ENCODE peak calls at places on chromosome 21, in nine cellular contexts. One of them, this sample, is unnamed. For H3K36me3, the result is how much of the 10 kb centered on the place peaks cover.

GRCh38 chr21:18832950-18833349 is 429.4 kb upstream of the TMPRSS15 start:
- DNase-seq in right lobe of liver: no peak
- DNase-seq in HCT116: no peak
- DNase-seq in vagina: no peak
- DNase-seq in endothelial cell of umbilical vein: peak
- DNase-seq in uterus: no peak
- DNase-seq in transverse colon: no peak
- DNase-seq in K562: no peak
- DNase-seq in thyroid gland: no peak
- DNase-seq in this sample: no peak

GRCh38 chr21:29367335-29367734 is 68.6 kb downstream of the BACH1 start:
- DNase-seq in right lobe of liver: no peak
- DNase-seq in HCT116: no peak
- DNase-seq in vagina: peak
- DNase-seq in endothelial cell of umbilical vein: no peak
- DNase-seq in uterus: no peak
- DNase-seq in transverse colon: no peak
- DNase-seq in K562: no peak
- DNase-seq in thyroid gland: no peak
- DNase-seq in this sample: no peak

GRCh38 chr21:14685568-14685967 is 139.5 kb upstream of the SAMSN1 start:
- DNase-seq in right lobe of liver: no peak
- DNase-seq in HCT116: no peak
- DNase-seq in vagina: no peak
- DNase-seq in endothelial cell of umbilical vein: no peak
- DNase-seq in uterus: no peak
- DNase-seq in transverse colon: no peak
- DNase-seq in K562: no peak
- DNase-seq in thyroid gland: no peak
- DNase-seq in this sample: no peak

GRCh38 chr21:42865361-42866160 is 13.8 kb downstream of the WDR4 start:
- DNase-seq in right lobe of liver: peak
- DNase-seq in HCT116: no peak
- DNase-seq in vagina: no peak
- DNase-seq in endothelial cell of umbilical vein: no peak
- DNase-seq in uterus: no peak
- DNase-seq in transverse colon: no peak
- DNase-seq in K562: no peak
- DNase-seq in thyroid gland: peak
- DNase-seq in this sample: no peak

GRCh38 chr21:42836767-42837301 is 42.5 kb downstream of the WDR4 start:
- DNase-seq in right lobe of liver: peak
- DNase-seq in HCT116: no peak
- DNase-seq in vagina: no peak
- DNase-seq in endothelial cell of umbilical vein: no peak
- DNase-seq in uterus: no peak
- DNase-seq in transverse colon: no peak
- DNase-seq in K562: no peak
- DNase-seq in thyroid gland: no peak
- DNase-seq in this sample: no peak

GRCh38 chr21:41428311-41428710 is 2.3 kb downstream of the MX1 start:
- DNase-seq in right lobe of liver: no peak
- DNase-seq in HCT116: no peak
- DNase-seq in vagina: no peak
- DNase-seq in endothelial cell of umbilical vein: no peak
- DNase-seq in uterus: no peak
- DNase-seq in transverse colon: no peak
- DNase-seq in K562: no peak
- DNase-seq in thyroid gland: no peak
- DNase-seq in this sample: no peak

GRCh38 chr21:42627527-42628289 is 25.7 kb upstream of the PDE9A start:
- DNase-seq in right lobe of liver: no peak
- DNase-seq in HCT116: no peak
- DNase-seq in vagina: no peak
- DNase-seq in endothelial cell of umbilical vein: no peak
- DNase-seq in uterus: no peak
- DNase-seq in transverse colon: no peak
- DNase-seq in K562: no peak
- DNase-seq in thyroid gland: no peak
- DNase-seq in this sample: peak

GRCh38 chr21:35952651-35953340 is 107.5 kb downstream of the SETD4 start:
- DNase-seq in right lobe of liver: no peak
- DNase-seq in HCT116: no peak
- DNase-seq in vagina: no peak
- DNase-seq in endothelial cell of umbilical vein: no peak
- DNase-seq in uterus: no peak
- DNase-seq in transverse colon: no peak
- DNase-seq in K562: no peak
- DNase-seq in thyroid gland: no peak
- DNase-seq in this sample: no peak

GRCh38 chr21:31557956-31558838 is 101.3 kb upstream of the SOD1 start:
- DNase-seq in right lobe of liver: no peak
- DNase-seq in HCT116: no peak
- DNase-seq in vagina: no peak
- DNase-seq in endothelial cell of umbilical vein: no peak
- DNase-seq in uterus: no peak
- DNase-seq in transverse colon: peak
- DNase-seq in K562: no peak
- DNase-seq in thyroid gland: no peak
- DNase-seq in this sample: no peak

GRCh38 chr21:27633631-27634030 is 666.7 kb upstream of the ADAMTS5 start:
- DNase-seq in right lobe of liver: no peak
- DNase-seq in HCT116: no peak
- DNase-seq in vagina: no peak
- DNase-seq in endothelial cell of umbilical vein: no peak
- DNase-seq in uterus: no peak
- DNase-seq in transverse colon: no peak
- DNase-seq in K562: no peak
- DNase-seq in thyroid gland: no peak
- DNase-seq in this sample: no peak

GRCh38 chr21:27636671-27637070 is 669.8 kb upstream of the ADAMTS5 start:
- DNase-seq in right lobe of liver: no peak
- DNase-seq in HCT116: no peak
- DNase-seq in vagina: no peak
- DNase-seq in endothelial cell of umbilical vein: no peak
- DNase-seq in uterus: no peak
- DNase-seq in transverse colon: no peak
- DNase-seq in K562: no peak
- DNase-seq in thyroid gland: no peak
- DNase-seq in this sample: no peak

DNA sequence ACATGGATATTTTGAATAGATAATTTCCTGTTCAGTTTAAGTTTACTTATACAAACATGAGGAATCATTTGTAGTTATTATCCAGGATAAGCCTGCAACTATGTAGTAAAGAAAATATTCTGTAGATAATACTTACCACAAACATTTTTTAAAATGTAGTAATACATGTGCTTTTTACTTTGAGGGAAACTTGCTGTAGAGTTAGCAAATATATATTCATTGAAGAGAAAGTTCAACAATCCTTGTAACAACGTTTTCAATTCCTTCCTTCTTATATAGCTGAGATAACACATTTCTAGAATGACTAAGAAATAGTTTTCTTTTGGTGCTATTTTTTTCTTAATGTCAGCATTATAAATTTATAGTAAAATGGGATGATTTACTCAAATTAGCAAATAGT is 664.6 kb upstream of the ADAMTS5 start:
- DNase-seq in right lobe of liver: no peak
- DNase-seq in HCT116: no peak
- DNase-seq in vagina: no peak
- DNase-seq in endothelial cell of umbilical vein: no peak
- DNase-seq in uterus: no peak
- DNase-seq in transverse colon: no peak
- DNase-seq in K562: no peak
- DNase-seq in thyroid gland: no peak
- DNase-seq in this sample: no peak
- H3K36me3 ChIP-seq in right lobe of liver: under half
- H3K36me3 ChIP-seq in HCT116: under half
- H3K36me3 ChIP-seq in vagina: under half
- H3K36me3 ChIP-seq in endothelial cell of umbilical vein: under half
- H3K36me3 ChIP-seq in uterus: under half
- H3K36me3 ChIP-seq in transverse colon: under half
- H3K36me3 ChIP-seq in K562: under half
- H3K36me3 ChIP-seq in thyroid gland: under half
- H3K36me3 ChIP-seq in this sample: under half

GRCh38 chr21:45305831-45306230 is 18.1 kb upstream of the POFUT2 start:
- DNase-seq in right lobe of liver: no peak
- DNase-seq in HCT116: no peak
- DNase-seq in vagina: no peak
- DNase-seq in endothelial cell of umbilical vein: no peak
- DNase-seq in uterus: no peak
- DNase-seq in transverse colon: no peak
- DNase-seq in K562: no peak
- DNase-seq in thyroid gland: no peak
- DNase-seq in this sample: no peak

GRCh38 chr21:45306453-45306831 is 18.7 kb upstream of the POFUT2 start:
- DNase-seq in right lobe of liver: peak
- DNase-seq in HCT116: no peak
- DNase-seq in vagina: no peak
- DNase-seq in endothelial cell of umbilical vein: no peak
- DNase-seq in uterus: no peak
- DNase-seq in transverse colon: no peak
- DNase-seq in K562: no peak
- DNase-seq in thyroid gland: no peak
- DNase-seq in this sample: peak

GRCh38 chr21:45304945-45305344 is 17.2 kb upstream of the POFUT2 start:
- DNase-seq in right lobe of liver: no peak
- DNase-seq in HCT116: no peak
- DNase-seq in vagina: no peak
- DNase-seq in endothelial cell of umbilical vein: no peak
- DNase-seq in uterus: no peak
- DNase-seq in transverse colon: no peak
- DNase-seq in K562: no peak
- DNase-seq in thyroid gland: no peak
- DNase-seq in this sample: no peak

GRCh38 chr21:45308211-45309068 is 20.7 kb upstream of the POFUT2 start:
- DNase-seq in right lobe of liver: peak
- DNase-seq in HCT116: no peak
- DNase-seq in vagina: no peak
- DNase-seq in endothelial cell of umbilical vein: no peak
- DNase-seq in uterus: no peak
- DNase-seq in transverse colon: no peak
- DNase-seq in K562: no peak
- DNase-seq in thyroid gland: no peak
- DNase-seq in this sample: peak

DNA sequence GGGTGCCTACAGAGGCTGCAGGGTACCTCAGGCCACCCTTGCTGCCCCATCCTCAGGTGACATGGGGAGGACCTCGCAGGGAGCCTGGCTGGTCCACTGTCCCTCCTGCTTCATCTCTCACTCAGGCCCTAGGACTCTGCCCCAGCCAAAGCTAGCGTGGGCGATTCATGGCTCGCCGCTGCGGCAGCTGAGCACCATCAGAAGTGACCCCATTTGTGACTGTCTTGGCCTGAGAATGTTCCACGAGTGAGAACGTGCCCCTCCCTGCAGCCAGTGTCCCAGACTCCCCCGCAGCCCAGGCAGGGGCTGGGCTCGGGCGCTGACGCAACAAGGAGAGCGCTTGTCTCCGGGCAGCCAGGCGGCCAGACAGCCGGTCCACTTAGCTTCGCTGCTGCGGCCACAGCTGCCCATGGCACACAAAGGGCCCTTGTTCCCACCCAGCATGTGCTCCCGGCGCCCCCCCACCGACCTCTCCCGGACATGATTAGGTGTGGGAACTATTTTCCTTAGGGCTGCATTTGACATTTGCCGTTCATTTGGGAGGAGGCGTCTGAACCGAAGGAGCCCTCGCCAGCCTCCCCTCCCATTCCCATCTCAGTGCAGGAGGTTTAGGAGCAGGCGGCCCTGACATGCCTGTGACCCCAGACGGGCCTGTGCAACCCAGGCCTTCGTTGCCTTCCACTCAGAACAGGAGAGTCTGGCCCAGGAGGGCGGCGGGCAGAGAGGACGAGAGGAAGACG is 19.3 kb upstream of the POFUT2 start:
- DNase-seq in right lobe of liver: peak
- DNase-seq in HCT116: no peak
- DNase-seq in vagina: no peak
- DNase-seq in endothelial cell of umbilical vein: no peak
- DNase-seq in uterus: peak
- DNase-seq in transverse colon: peak
- DNase-seq in K562: peak
- DNase-seq in thyroid gland: peak
- DNase-seq in this sample: peak
- TF ChIP-seq POLR2A in right lobe of liver: peak
- TF ChIP-seq POLR2A in HCT116: no peak
- TF ChIP-seq POLR2A in vagina: no peak
- TF ChIP-seq POLR2A in endothelial cell of umbilical vein: no peak
- TF ChIP-seq POLR2A in uterus: peak
- TF ChIP-seq POLR2A in transverse colon: no peak
- TF ChIP-seq POLR2A in K562: no peak
- TF ChIP-seq POLR2A in thyroid gland: no peak
- TF ChIP-seq POLR2A in this sample: no peak

GRCh38 chr21:37186983-37187382 is 80.2 kb downstream of the VPS26C start:
- DNase-seq in right lobe of liver: no peak
- DNase-seq in HCT116: no peak
- DNase-seq in vagina: no peak
- DNase-seq in endothelial cell of umbilical vein: no peak
- DNase-seq in uterus: no peak
- DNase-seq in transverse colon: no peak
- DNase-seq in K562: no peak
- DNase-seq in thyroid gland: no peak
- DNase-seq in this sample: no peak
- H3K36me3 ChIP-seq in right lobe of liver: under half
- H3K36me3 ChIP-seq in HCT116: half or more
- H3K36me3 ChIP-seq in vagina: under half
- H3K36me3 ChIP-seq in endothelial cell of umbilical vein: under half
- H3K36me3 ChIP-seq in uterus: under half
- H3K36me3 ChIP-seq in transverse colon: under half
- H3K36me3 ChIP-seq in K562: half or more
- H3K36me3 ChIP-seq in thyroid gland: under half
- H3K36me3 ChIP-seq in this sample: under half

DNA sequence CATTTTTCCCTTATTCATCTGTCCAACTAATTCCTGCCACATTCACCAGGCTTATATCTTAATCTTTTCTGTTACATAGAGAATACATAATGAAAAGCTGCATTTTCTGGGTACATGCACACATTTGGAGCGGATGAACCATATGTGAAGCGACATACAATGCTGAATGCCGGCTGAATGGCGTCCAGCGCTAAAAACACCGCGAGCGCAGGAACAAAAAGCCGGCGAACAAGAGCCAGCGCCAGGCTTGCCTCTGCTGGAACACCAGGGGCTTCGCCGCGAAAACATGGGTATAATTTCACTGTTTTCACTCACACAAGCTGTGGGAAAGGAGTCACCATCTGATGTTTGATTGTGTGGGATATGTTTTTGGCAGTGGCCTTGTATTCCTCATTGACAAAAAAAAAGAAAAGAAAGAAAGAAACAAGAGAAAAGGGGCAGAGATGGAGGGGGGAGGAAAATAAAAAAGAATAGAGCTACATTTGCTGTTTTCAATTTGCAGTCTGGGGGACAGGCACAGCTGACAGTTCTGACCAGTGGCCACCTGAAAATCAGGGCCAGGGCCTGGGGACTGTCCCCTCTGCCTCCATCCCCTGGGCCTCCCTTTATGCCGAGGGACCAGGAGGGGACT is 70.3 kb upstream of the OLIG2 start:
- DNase-seq in right lobe of liver: no peak
- DNase-seq in HCT116: no peak
- DNase-seq in vagina: no peak
- DNase-seq in endothelial cell of umbilical vein: no peak
- DNase-seq in uterus: no peak
- DNase-seq in transverse colon: no peak
- DNase-seq in K562: no peak
- DNase-seq in thyroid gland: no peak
- DNase-seq in this sample: no peak
- TF ChIP-seq POLR2A in right lobe of liver: no peak
- TF ChIP-seq POLR2A in HCT116: no peak
- TF ChIP-seq POLR2A in vagina: no peak
- TF ChIP-seq POLR2A in endothelial cell of umbilical vein: no peak
- TF ChIP-seq POLR2A in uterus: no peak
- TF ChIP-seq POLR2A in transverse colon: no peak
- TF ChIP-seq POLR2A in K562: no peak
- TF ChIP-seq POLR2A in thyroid gland: no peak
- TF ChIP-seq POLR2A in this sample: no peak

This sample was measured in heart left ventricle.